ENCODE peak calls at places on chromosome 18, in eight cellular contexts. A is pons, G is NCI-H345, C is T-helper 22 cell, E is ureter, H is endothelial cell, Z is GM12878, U is AG08396. O is an unnamed sample.

GRCh38 chr18:52723456-52724065 is 383.6 kb downstream of the DCC start:
- DNase-seq in A (no peak), G (no peak), C (no peak), E (no peak), H (no peak), Z (no peak), U (no peak), O (no peak)

GRCh38 chr18:26771524-26771923 is 94.0 kb downstream of the AQP4 start:
- DNase-seq in A (no peak), G (no peak), C (no peak), E (no peak), H (peak), Z (no peak), U (no peak), O (no peak)

GRCh38 chr18:69599377-69599776 is 198.7 kb downstream of the DOK6 start:
- DNase-seq in A (no peak), G (peak), C (no peak), E (no peak), H (no peak), Z (no peak), U (no peak), O (no peak)

GRCh38 chr18:63040788-63041410 is 278.7 kb downstream of the BCL2 start:
- DNase-seq in A (no peak), G (no peak), C (no peak), E (no peak), H (no peak), Z (peak), U (no peak), O (no peak)

GRCh38 chr18:63131106-63131943 is 188.2 kb downstream of the BCL2 start:
- DNase-seq in A (peak), G (peak), C (peak), E (peak), H (peak), Z (no peak), U (peak), O (no peak)

GRCh38 chr18:56532176-56532840 is 106.1 kb downstream of the TXNL1 start:
- DNase-seq in A (no peak), G (no peak), C (no peak), E (no peak), H (no peak), Z (peak), U (peak), O (no peak)

GRCh38 chr18:47561316-47561715 is 309.9 kb upstream of the SKOR2 start:
- DNase-seq in A (no peak), G (no peak), C (no peak), E (no peak), H (no peak), Z (no peak), U (no peak), O (no peak)

GRCh38 chr18:9561774-9562173 is 52.6 kb downstream of the PPP4R1 start:
- DNase-seq in A (peak), G (no peak), C (no peak), E (no peak), H (no peak), Z (no peak), U (no peak), O (no peak)

GRCh38 chr18:79818036-79818435 is 20.3 kb downstream of the KCNG2 start:
- DNase-seq in A (no peak), G (no peak), C (no peak), E (peak), H (no peak), Z (no peak), U (peak), O (no peak)

GRCh38 chr18:45806226-45806625 is 19.2 kb upstream of the SIGLEC15 start:
- DNase-seq in A (no peak), G (no peak), C (no peak), E (no peak), H (no peak), Z (no peak), U (no peak), O (no peak)

GRCh38 chr18:681985-682384 is 24.5 kb downstream of the TYMS start:
- DNase-seq in A (no peak), G (no peak), C (no peak), E (no peak), H (no peak), Z (no peak), U (no peak), O (no peak)

GRCh38 chr18:36809590-36810381 is 19.0 kb downstream of the TPGS2 start:
- DNase-seq in A (peak), G (peak), C (peak), E (no peak), H (peak), Z (peak), U (peak), O (no peak)

GRCh38 chr18:596288-596881 is 403 bp upstream of the CLUL1 start:
- DNase-seq in A (no peak), G (peak), C (no peak), E (peak), H (no peak), Z (no peak), U (no peak), O (no peak)

GRCh38 chr18:3409811-3410210 is 40.2 kb upstream of the TGIF1 start:
- DNase-seq in A (no peak), G (no peak), C (no peak), E (no peak), H (no peak), Z (no peak), U (no peak), O (no peak)

GRCh38 chr18:24726727-24727539 is 266.5 kb downstream of the HRH4 start:
- DNase-seq in A (peak), G (peak), C (no peak), E (peak), H (peak), Z (no peak), U (peak), O (no peak)

GRCh38 chr18:72840109-72840508 is 27.7 kb downstream of the NETO1 start:
- DNase-seq in A (no peak), G (no peak), C (no peak), E (no peak), H (no peak), Z (no peak), U (no peak), O (no peak)

GRCh38 chr18:80166240-80166639 is 57.2 kb downstream of the ADNP2 start:
- DNase-seq in A (no peak), G (no peak), C (no peak), E (no peak), H (no peak), Z (no peak), U (no peak), O (no peak)

GRCh38 chr18:63320041-63320689 is 596 bp upstream of the BCL2 start:
- DNase-seq in A (peak), G (peak), C (peak), E (peak), H (peak), Z (no peak), U (peak), O (peak)

GRCh38 chr18:54260376-54261072 is 8.8 kb upstream of the POLI start:
- DNase-seq in A (no peak), G (no peak), C (no peak), E (no peak), H (no peak), Z (no peak), U (no peak), O (no peak)

GRCh38 chr18:39105095-39105494 is 1539.5 kb upstream of the CELF4 start:
- DNase-seq in A (no peak), G (peak), C (no peak), E (no peak), H (no peak), Z (no peak), U (no peak), O (no peak)

GRCh38 chr18:57776354-57776753 is 26.8 kb downstream of the ATP8B1 start:
- DNase-seq in A (no peak), G (no peak), C (no peak), E (no peak), H (no peak), Z (no peak), U (no peak), O (no peak)

GRCh38 chr18:9763876-9764605 is 55.9 kb downstream of the RAB31 start:
- DNase-seq in A (no peak), G (peak), C (no peak), E (no peak), H (no peak), Z (no peak), U (no peak), O (no peak)

GRCh38 chr18:54775686-54776085 is 52.6 kb upstream of the RAB27B start:
- DNase-seq in A (no peak), G (no peak), C (no peak), E (no peak), H (no peak), Z (no peak), U (peak), O (no peak)

GRCh38 chr18:59820663-59821062 is 79.1 kb upstream of the PMAIP1 start:
- DNase-seq in A (no peak), G (no peak), C (no peak), E (no peak), H (no peak), Z (no peak), U (no peak), O (no peak)

GRCh38 chr18:59218018-59218417 is 1.9 kb upstream of the GRP start:
- DNase-seq in A (no peak), G (peak), C (no peak), E (no peak), H (no peak), Z (no peak), U (no peak), O (no peak)

GRCh38 chr18:43875496-43875895 is 598.2 kb upstream of the SYT4 start:
- DNase-seq in A (no peak), G (no peak), C (no peak), E (no peak), H (no peak), Z (no peak), U (no peak), O (no peak)

GRCh38 chr18:59706499-59706898 is 9.3 kb upstream of the CCBE1 start:
- DNase-seq in A (no peak), G (no peak), C (no peak), E (no peak), H (no peak), Z (no peak), U (no peak), O (peak)

GRCh38 chr18:47754311-47755101 is 176.0 kb downstream of the SMAD2 start:
- DNase-seq in A (no peak), G (peak), C (no peak), E (no peak), H (peak), Z (no peak), U (peak), O (peak)

GRCh38 chr18:24543408-24544140 is 83.1 kb downstream of the HRH4 start:
- DNase-seq in A (peak), G (no peak), C (no peak), E (no peak), H (no peak), Z (no peak), U (no peak), O (no peak)

GRCh38 chr18:77862358-77862757 is 612.7 kb downstream of the GALR1 start:
- DNase-seq in A (no peak), G (no peak), C (no peak), E (no peak), H (no peak), Z (no peak), U (no peak), O (no peak)

GRCh38 chr18:3095921-3096320 is 83.0 kb upstream of the LPIN2 start:
- DNase-seq in A (no peak), G (no peak), C (no peak), E (no peak), H (no peak), Z (no peak), U (no peak), O (no peak)

GRCh38 chr18:58394607-58395425 is 234.1 kb downstream of the ALPK2 start:
- DNase-seq in A (no peak), G (no peak), C (no peak), E (no peak), H (no peak), Z (no peak), U (no peak), O (no peak)

GRCh38 chr18:37464287-37464686 is 101.3 kb downstream of the CELF4 start:
- DNase-seq in A (no peak), G (no peak), C (no peak), E (no peak), H (no peak), Z (no peak), U (no peak), O (no peak)

GRCh38 chr18:58529714-58530354 is 99.1 kb downstream of the ALPK2 start:
- DNase-seq in A (peak), G (peak), C (peak), E (no peak), H (peak), Z (no peak), U (peak), O (no peak)

GRCh38 chr18:26547302-26548143 is 830 bp downstream of the KCTD1 start:
- DNase-seq in A (peak), G (no peak), C (no peak), E (peak), H (peak), Z (no peak), U (peak), O (peak)

GRCh38 chr18:23825978-23826405 is 136.7 kb downstream of the LAMA3 start:
- DNase-seq in A (peak), G (no peak), C (no peak), E (peak), H (no peak), Z (no peak), U (peak), O (no peak)

GRCh38 chr18:50240083-50240563 is 26.2 kb downstream of the CFAP53 start:
- DNase-seq in A (no peak), G (no peak), C (no peak), E (no peak), H (no peak), Z (no peak), U (no peak), O (no peak)

GRCh38 chr18:59918320-59918755 is 18.5 kb downstream of the PMAIP1 start:
- DNase-seq in A (no peak), G (peak), C (no peak), E (peak), H (no peak), Z (peak), U (peak), O (peak)

GRCh38 chr18:40935423-40935822 is 1019.6 kb upstream of the PIK3C3 start:
- DNase-seq in A (peak), G (no peak), C (no peak), E (no peak), H (peak), Z (peak), U (peak), O (no peak)

O was measured in cardiac septum.